ENCODE peak calls at places on chromosomes 1 and 21, in nine cellular contexts. One of them, this sample, is unnamed.

GRCh38 chr1:11316701-11317100 is 43.7 kb downstream of the UBIAD1 start:
- DNase-seq in progenitor cell of endocrine pancreas: no peak
- DNase-seq in H54: no peak
- DNase-seq in stimulated activated CD4-positive, alpha-beta T cell treated with anti-CD3 and anti-CD28 coated beads, Interleukin-15, amount 100 ng/mL, for 48 hours: no peak
- DNase-seq in NCI-H460: no peak
- DNase-seq in GM12865: no peak
- DNase-seq in cardiac muscle cell: peak
- DNase-seq in T-helper 17 cell: no peak
- DNase-seq in amygdala: no peak
- DNase-seq in this sample: no peak

GRCh38 chr1:165828103-165828558 is 717 bp downstream of the UCK2 start:
- DNase-seq in progenitor cell of endocrine pancreas: no peak
- DNase-seq in H54: peak
- DNase-seq in stimulated activated CD4-positive, alpha-beta T cell treated with anti-CD3 and anti-CD28 coated beads, Interleukin-15, amount 100 ng/mL, for 48 hours: peak
- DNase-seq in NCI-H460: no peak
- DNase-seq in GM12865: peak
- DNase-seq in cardiac muscle cell: peak
- DNase-seq in T-helper 17 cell: peak
- DNase-seq in amygdala: peak
- DNase-seq in this sample: peak

GRCh38 chr1:85629532-85629920 is 49.0 kb downstream of the CCN1 start:
- DNase-seq in progenitor cell of endocrine pancreas: no peak
- DNase-seq in H54: no peak
- DNase-seq in stimulated activated CD4-positive, alpha-beta T cell treated with anti-CD3 and anti-CD28 coated beads, Interleukin-15, amount 100 ng/mL, for 48 hours: no peak
- DNase-seq in NCI-H460: no peak
- DNase-seq in GM12865: no peak
- DNase-seq in cardiac muscle cell: no peak
- DNase-seq in T-helper 17 cell: no peak
- DNase-seq in amygdala: no peak
- DNase-seq in this sample: no peak

GRCh38 chr21:38938343-38938742 is 132.6 kb downstream of the ETS2 start:
- DNase-seq in progenitor cell of endocrine pancreas: no peak
- DNase-seq in H54: no peak
- DNase-seq in stimulated activated CD4-positive, alpha-beta T cell treated with anti-CD3 and anti-CD28 coated beads, Interleukin-15, amount 100 ng/mL, for 48 hours: no peak
- DNase-seq in NCI-H460: no peak
- DNase-seq in GM12865: peak
- DNase-seq in cardiac muscle cell: peak
- DNase-seq in T-helper 17 cell: no peak
- DNase-seq in amygdala: no peak
- DNase-seq in this sample: no peak

GRCh38 chr1:6057170-6057569 is 11.5 kb downstream of the KCNAB2 start:
- DNase-seq in progenitor cell of endocrine pancreas: no peak
- DNase-seq in H54: no peak
- DNase-seq in stimulated activated CD4-positive, alpha-beta T cell treated with anti-CD3 and anti-CD28 coated beads, Interleukin-15, amount 100 ng/mL, for 48 hours: no peak
- DNase-seq in NCI-H460: no peak
- DNase-seq in GM12865: no peak
- DNase-seq in cardiac muscle cell: no peak
- DNase-seq in T-helper 17 cell: no peak
- DNase-seq in amygdala: no peak
- DNase-seq in this sample: no peak

GRCh38 chr1:36208978-36209708 is 15.1 kb upstream of the THRAP3 start:
- DNase-seq in progenitor cell of endocrine pancreas: no peak
- DNase-seq in H54: no peak
- DNase-seq in stimulated activated CD4-positive, alpha-beta T cell treated with anti-CD3 and anti-CD28 coated beads, Interleukin-15, amount 100 ng/mL, for 48 hours: no peak
- DNase-seq in NCI-H460: no peak
- DNase-seq in GM12865: no peak
- DNase-seq in cardiac muscle cell: peak
- DNase-seq in T-helper 17 cell: no peak
- DNase-seq in amygdala: no peak
- DNase-seq in this sample: no peak

GRCh38 chr1:228241259-228241658 is 33.4 kb downstream of the OBSCN start:
- DNase-seq in progenitor cell of endocrine pancreas: no peak
- DNase-seq in H54: no peak
- DNase-seq in stimulated activated CD4-positive, alpha-beta T cell treated with anti-CD3 and anti-CD28 coated beads, Interleukin-15, amount 100 ng/mL, for 48 hours: no peak
- DNase-seq in NCI-H460: no peak
- DNase-seq in GM12865: no peak
- DNase-seq in cardiac muscle cell: no peak
- DNase-seq in T-helper 17 cell: no peak
- DNase-seq in amygdala: no peak
- DNase-seq in this sample: no peak

GRCh38 chr1:46448109-46448911 is 41.3 kb upstream of the DMBX1 start:
- DNase-seq in progenitor cell of endocrine pancreas: no peak
- DNase-seq in H54: no peak
- DNase-seq in stimulated activated CD4-positive, alpha-beta T cell treated with anti-CD3 and anti-CD28 coated beads, Interleukin-15, amount 100 ng/mL, for 48 hours: no peak
- DNase-seq in NCI-H460: no peak
- DNase-seq in GM12865: no peak
- DNase-seq in cardiac muscle cell: no peak
- DNase-seq in T-helper 17 cell: no peak
- DNase-seq in amygdala: no peak
- DNase-seq in this sample: no peak

GRCh38 chr1:199809311-199809710 is 218.2 kb upstream of the NR5A2 start:
- DNase-seq in progenitor cell of endocrine pancreas: no peak
- DNase-seq in H54: no peak
- DNase-seq in stimulated activated CD4-positive, alpha-beta T cell treated with anti-CD3 and anti-CD28 coated beads, Interleukin-15, amount 100 ng/mL, for 48 hours: no peak
- DNase-seq in NCI-H460: no peak
- DNase-seq in GM12865: no peak
- DNase-seq in cardiac muscle cell: no peak
- DNase-seq in T-helper 17 cell: no peak
- DNase-seq in amygdala: no peak
- DNase-seq in this sample: no peak

GRCh38 chr1:209349372-209350324 is 233.9 kb upstream of the CAMK1G start:
- DNase-seq in progenitor cell of endocrine pancreas: no peak
- DNase-seq in H54: no peak
- DNase-seq in stimulated activated CD4-positive, alpha-beta T cell treated with anti-CD3 and anti-CD28 coated beads, Interleukin-15, amount 100 ng/mL, for 48 hours: no peak
- DNase-seq in NCI-H460: no peak
- DNase-seq in GM12865: no peak
- DNase-seq in cardiac muscle cell: peak
- DNase-seq in T-helper 17 cell: no peak
- DNase-seq in amygdala: no peak
- DNase-seq in this sample: no peak

GRCh38 chr1:224631471-224632105 is 15.5 kb downstream of the CNIH3 start:
- DNase-seq in progenitor cell of endocrine pancreas: no peak
- DNase-seq in H54: no peak
- DNase-seq in stimulated activated CD4-positive, alpha-beta T cell treated with anti-CD3 and anti-CD28 coated beads, Interleukin-15, amount 100 ng/mL, for 48 hours: no peak
- DNase-seq in NCI-H460: no peak
- DNase-seq in GM12865: no peak
- DNase-seq in cardiac muscle cell: peak
- DNase-seq in T-helper 17 cell: no peak
- DNase-seq in amygdala: no peak
- DNase-seq in this sample: no peak

GRCh38 chr1:32695098-32695904 is 7.3 kb downstream of the SYNC start:
- DNase-seq in progenitor cell of endocrine pancreas: no peak
- DNase-seq in H54: no peak
- DNase-seq in stimulated activated CD4-positive, alpha-beta T cell treated with anti-CD3 and anti-CD28 coated beads, Interleukin-15, amount 100 ng/mL, for 48 hours: no peak
- DNase-seq in NCI-H460: no peak
- DNase-seq in GM12865: peak
- DNase-seq in cardiac muscle cell: peak
- DNase-seq in T-helper 17 cell: no peak
- DNase-seq in amygdala: peak
- DNase-seq in this sample: no peak

GRCh38 chr1:3308053-3308452 is 146.4 kb upstream of the ARHGEF16 start:
- DNase-seq in progenitor cell of endocrine pancreas: no peak
- DNase-seq in H54: no peak
- DNase-seq in stimulated activated CD4-positive, alpha-beta T cell treated with anti-CD3 and anti-CD28 coated beads, Interleukin-15, amount 100 ng/mL, for 48 hours: no peak
- DNase-seq in NCI-H460: no peak
- DNase-seq in GM12865: no peak
- DNase-seq in cardiac muscle cell: no peak
- DNase-seq in T-helper 17 cell: no peak
- DNase-seq in amygdala: no peak
- DNase-seq in this sample: no peak

GRCh38 chr1:9852410-9853301 is 28.9 kb upstream of the CLSTN1 start:
- DNase-seq in progenitor cell of endocrine pancreas: no peak
- DNase-seq in H54: no peak
- DNase-seq in stimulated activated CD4-positive, alpha-beta T cell treated with anti-CD3 and anti-CD28 coated beads, Interleukin-15, amount 100 ng/mL, for 48 hours: no peak
- DNase-seq in NCI-H460: no peak
- DNase-seq in GM12865: no peak
- DNase-seq in cardiac muscle cell: peak
- DNase-seq in T-helper 17 cell: no peak
- DNase-seq in amygdala: peak
- DNase-seq in this sample: peak

GRCh38 chr1:26862781-26863676 is at the start of gene SFN:
- DNase-seq in progenitor cell of endocrine pancreas: no peak
- DNase-seq in H54: peak
- DNase-seq in stimulated activated CD4-positive, alpha-beta T cell treated with anti-CD3 and anti-CD28 coated beads, Interleukin-15, amount 100 ng/mL, for 48 hours: peak
- DNase-seq in NCI-H460: peak
- DNase-seq in GM12865: peak
- DNase-seq in cardiac muscle cell: no peak
- DNase-seq in T-helper 17 cell: peak
- DNase-seq in amygdala: no peak
- DNase-seq in this sample: no peak

This sample was measured in D341Med.